ENCODE peak calls at places on chromosomes 7 and 10, in seven cellular contexts. One of them, this sample, is unnamed.

GRCh38 chr7:53596230-53596629 is 560.8 kb downstream of the POM121L12 start:
- DNase-seq in fibroblast of pulmonary artery: no peak
- DNase-seq in dorsolateral prefrontal cortex: no peak
- DNase-seq in CD8-positive, alpha-beta T cell: no peak
- DNase-seq in kidney epithelial cell: peak; percentile 37
- DNase-seq in RWPE1: peak; percentile 48
- DNase-seq in epithelial cell of esophagus: peak; percentile 74
- DNase-seq in this sample: peak; percentile 37

GRCh38 chr10:73906524-73907447 is 4.1 kb upstream of the PLAU start:
- DNase-seq in fibroblast of pulmonary artery: peak; percentile 99
- DNase-seq in dorsolateral prefrontal cortex: no peak
- DNase-seq in RWPE1: peak; percentile 85
- DNase-seq in kidney epithelial cell: peak; percentile 96
- DNase-seq in epithelial cell of esophagus: peak; percentile 86
- DNase-seq in CD8-positive, alpha-beta T cell: no peak
- DNase-seq in this sample: peak; percentile 72

GRCh38 chr10:28897617-28898464 is 220.5 kb downstream of the BAMBI start:
- DNase-seq in epithelial cell of esophagus: no peak
- DNase-seq in kidney epithelial cell: no peak
- DNase-seq in RWPE1: no peak
- DNase-seq in fibroblast of pulmonary artery: peak; percentile 51
- DNase-seq in CD8-positive, alpha-beta T cell: no peak
- DNase-seq in dorsolateral prefrontal cortex: peak; percentile 41
- DNase-seq in this sample: no peak

GRCh38 chr7:47266131-47266706 is 315.7 kb downstream of the TNS3 start:
- DNase-seq in kidney epithelial cell: peak; percentile 31
- DNase-seq in epithelial cell of esophagus: peak; percentile 69
- DNase-seq in fibroblast of pulmonary artery: peak; percentile 85
- DNase-seq in RWPE1: peak; percentile 75
- DNase-seq in CD8-positive, alpha-beta T cell: no peak
- DNase-seq in dorsolateral prefrontal cortex: peak; percentile 72
- DNase-seq in this sample: peak; percentile 43

GRCh38 chr10:18438356-18439126 is 212.8 kb downstream of the NSUN6 start:
- DNase-seq in epithelial cell of esophagus: no peak
- DNase-seq in dorsolateral prefrontal cortex: no peak
- DNase-seq in kidney epithelial cell: no peak
- DNase-seq in CD8-positive, alpha-beta T cell: no peak
- DNase-seq in fibroblast of pulmonary artery: no peak
- DNase-seq in RWPE1: no peak
- DNase-seq in this sample: no peak

GRCh38 chr10:103042129-103042528 is 124.0 kb downstream of the CNNM2 start:
- DNase-seq in CD8-positive, alpha-beta T cell: no peak
- DNase-seq in epithelial cell of esophagus: peak; percentile 57
- DNase-seq in RWPE1: peak; percentile 16
- DNase-seq in kidney epithelial cell: no peak
- DNase-seq in dorsolateral prefrontal cortex: no peak
- DNase-seq in fibroblast of pulmonary artery: no peak
- DNase-seq in this sample: no peak

GRCh38 chr10:117005454-117006055 is 568 bp upstream of the SHTN1 start:
- DNase-seq in kidney epithelial cell: no peak
- DNase-seq in dorsolateral prefrontal cortex: peak; percentile 54
- DNase-seq in CD8-positive, alpha-beta T cell: no peak
- DNase-seq in epithelial cell of esophagus: no peak
- DNase-seq in fibroblast of pulmonary artery: no peak
- DNase-seq in RWPE1: peak; percentile 16
- DNase-seq in this sample: no peak

GRCh38 chr7:134461921-134462320 is 3.0 kb upstream of the AKR1B1 start:
- DNase-seq in epithelial cell of esophagus: no peak
- DNase-seq in CD8-positive, alpha-beta T cell: no peak
- DNase-seq in dorsolateral prefrontal cortex: no peak
- DNase-seq in fibroblast of pulmonary artery: no peak
- DNase-seq in kidney epithelial cell: no peak
- DNase-seq in RWPE1: no peak
- DNase-seq in this sample: peak; percentile 27

GRCh38 chr7:123351506-123352225 is 151.9 kb upstream of the SLC13A1 start:
- DNase-seq in RWPE1: no peak
- DNase-seq in fibroblast of pulmonary artery: peak; percentile 11
- DNase-seq in epithelial cell of esophagus: no peak
- DNase-seq in CD8-positive, alpha-beta T cell: no peak
- DNase-seq in dorsolateral prefrontal cortex: no peak
- DNase-seq in kidney epithelial cell: no peak
- DNase-seq in this sample: no peak

GRCh38 chr7:144784943-144785342 is 50.9 kb downstream of the TPK1 start:
- DNase-seq in kidney epithelial cell: no peak
- DNase-seq in dorsolateral prefrontal cortex: no peak
- DNase-seq in RWPE1: no peak
- DNase-seq in fibroblast of pulmonary artery: peak; percentile 54
- DNase-seq in CD8-positive, alpha-beta T cell: no peak
- DNase-seq in epithelial cell of esophagus: peak; percentile 53
- DNase-seq in this sample: no peak

GRCh38 chr10:80201592-80202256 is 3.6 kb downstream of the ANXA11 start:
- DNase-seq in CD8-positive, alpha-beta T cell: no peak
- DNase-seq in epithelial cell of esophagus: no peak
- DNase-seq in kidney epithelial cell: no peak
- DNase-seq in fibroblast of pulmonary artery: no peak
- DNase-seq in RWPE1: no peak
- DNase-seq in dorsolateral prefrontal cortex: no peak
- DNase-seq in this sample: no peak

GRCh38 chr10:102399217-102400021 is 3.9 kb downstream of the NFKB2 start:
- DNase-seq in CD8-positive, alpha-beta T cell: peak; percentile 83
- DNase-seq in dorsolateral prefrontal cortex: peak; percentile 84
- DNase-seq in kidney epithelial cell: no peak
- DNase-seq in epithelial cell of esophagus: peak; percentile 87
- DNase-seq in fibroblast of pulmonary artery: peak; percentile 88
- DNase-seq in RWPE1: peak; percentile 84
- DNase-seq in this sample: no peak

GRCh38 chr10:12350167-12350872 is 973 bp downstream of the CAMK1D start:
- DNase-seq in epithelial cell of esophagus: peak; percentile 32
- DNase-seq in RWPE1: peak; percentile 29
- DNase-seq in CD8-positive, alpha-beta T cell: peak; percentile 28
- DNase-seq in dorsolateral prefrontal cortex: no peak
- DNase-seq in kidney epithelial cell: no peak
- DNase-seq in fibroblast of pulmonary artery: peak; percentile 24
- DNase-seq in this sample: no peak

GRCh38 chr7:2157473-2158279 is 75.1 kb downstream of the MAD1L1 start:
- DNase-seq in RWPE1: no peak
- DNase-seq in kidney epithelial cell: no peak
- DNase-seq in fibroblast of pulmonary artery: peak; percentile 73
- DNase-seq in epithelial cell of esophagus: peak; percentile 69
- DNase-seq in dorsolateral prefrontal cortex: peak; percentile 79
- DNase-seq in CD8-positive, alpha-beta T cell: no peak
- DNase-seq in this sample: no peak

GRCh38 chr7:135197906-135198655 is 13.2 kb downstream of the WDR91 start:
- DNase-seq in CD8-positive, alpha-beta T cell: no peak
- DNase-seq in dorsolateral prefrontal cortex: no peak
- DNase-seq in epithelial cell of esophagus: no peak
- DNase-seq in RWPE1: no peak
- DNase-seq in kidney epithelial cell: no peak
- DNase-seq in fibroblast of pulmonary artery: no peak
- DNase-seq in this sample: no peak

GRCh38 chr7:106015586-106016218 is 52.6 kb downstream of the CDHR3 start:
- DNase-seq in dorsolateral prefrontal cortex: no peak
- DNase-seq in epithelial cell of esophagus: no peak
- DNase-seq in CD8-positive, alpha-beta T cell: no peak
- DNase-seq in kidney epithelial cell: no peak
- DNase-seq in fibroblast of pulmonary artery: no peak
- DNase-seq in RWPE1: no peak
- DNase-seq in this sample: no peak

DNA sequence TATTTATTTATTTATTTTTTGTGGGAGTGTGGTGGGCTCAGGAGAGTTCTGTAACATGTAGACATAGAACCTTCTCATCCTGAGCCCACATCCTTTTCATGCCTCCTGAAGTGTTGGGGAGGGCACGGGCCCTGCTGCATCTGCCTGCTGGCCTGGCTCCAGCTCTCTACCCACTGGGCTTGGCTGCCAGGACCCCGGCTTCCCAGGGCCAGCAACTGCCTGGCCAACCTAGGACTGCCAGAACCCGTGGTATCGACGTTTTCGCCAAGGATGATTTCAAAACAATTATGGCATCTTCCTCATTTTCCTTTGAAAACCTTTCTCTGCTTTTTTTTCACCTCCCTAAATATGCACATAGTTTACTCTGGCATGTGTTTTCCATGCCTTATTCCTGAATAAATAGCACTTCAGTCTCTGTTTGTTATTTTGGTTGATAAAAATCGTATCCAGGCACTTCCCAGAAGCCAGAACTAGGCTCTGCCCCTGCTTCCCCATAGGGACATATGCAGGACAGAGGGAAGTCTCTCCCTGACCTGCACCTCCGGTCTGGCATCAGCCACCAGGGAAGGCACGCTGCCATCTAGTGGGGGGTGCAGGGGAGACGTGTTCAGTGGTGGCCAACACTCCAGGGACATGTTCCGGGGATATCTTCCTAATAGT is 31.0 kb upstream of the ANTXRL start:
- DNase-seq in epithelial cell of esophagus: peak; percentile 56
- DNase-seq in dorsolateral prefrontal cortex: peak; percentile 63
- DNase-seq in kidney epithelial cell: no peak
- DNase-seq in fibroblast of pulmonary artery: peak; percentile 20
- DNase-seq in RWPE1: peak; percentile 49
- DNase-seq in CD8-positive, alpha-beta T cell: peak; percentile 37
- DNase-seq in this sample: no peak
- TF ChIP-seq CTCF in epithelial cell of esophagus: peak; percentile 63
- TF ChIP-seq CTCF in dorsolateral prefrontal cortex: peak; percentile 53
- TF ChIP-seq CTCF in kidney epithelial cell: peak; percentile 72
- TF ChIP-seq CTCF in fibroblast of pulmonary artery: peak; percentile 30
- TF ChIP-seq CTCF in RWPE1: no peak
- TF ChIP-seq CTCF in CD8-positive, alpha-beta T cell: peak; percentile 56
- TF ChIP-seq CTCF in this sample: peak; percentile 69

DNA sequence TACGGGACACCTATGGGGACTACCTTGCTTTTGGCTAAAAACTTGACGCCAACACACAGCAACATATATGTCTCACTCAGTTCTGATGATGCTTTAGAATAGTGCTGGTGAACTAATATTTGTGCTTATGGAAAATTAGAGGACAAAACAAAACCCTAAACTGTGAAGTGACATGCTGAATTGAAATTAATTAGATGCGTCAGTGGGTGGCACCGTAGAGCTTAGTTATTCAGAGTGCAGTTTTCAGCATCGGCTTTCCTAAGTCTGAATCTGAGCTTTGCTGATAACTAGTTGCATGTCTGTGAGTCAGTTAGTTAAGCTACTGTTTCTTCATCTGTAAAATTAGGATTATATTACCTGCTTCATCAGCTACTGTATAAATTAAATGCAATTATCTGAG is 245.0 kb upstream of the SORCS1 start:
- DNase-seq in dorsolateral prefrontal cortex: no peak
- DNase-seq in RWPE1: peak; percentile 12
- DNase-seq in kidney epithelial cell: no peak
- DNase-seq in epithelial cell of esophagus: peak; percentile 62
- DNase-seq in fibroblast of pulmonary artery: peak; percentile 62
- DNase-seq in CD8-positive, alpha-beta T cell: no peak
- DNase-seq in this sample: peak; percentile 12
- TF ChIP-seq CTCF in dorsolateral prefrontal cortex: peak; percentile 39
- TF ChIP-seq CTCF in RWPE1: peak; percentile 40
- TF ChIP-seq CTCF in kidney epithelial cell: peak; percentile 40
- TF ChIP-seq CTCF in epithelial cell of esophagus: peak; percentile 51
- TF ChIP-seq CTCF in fibroblast of pulmonary artery: peak; percentile 37
- TF ChIP-seq CTCF in CD8-positive, alpha-beta T cell: no peak
- TF ChIP-seq CTCF in this sample: peak; percentile 58

GRCh38 chr10:99973190-99973589 is 36.6 kb downstream of the DNMBP start:
- DNase-seq in RWPE1: no peak
- DNase-seq in fibroblast of pulmonary artery: no peak
- DNase-seq in kidney epithelial cell: no peak
- DNase-seq in CD8-positive, alpha-beta T cell: no peak
- DNase-seq in epithelial cell of esophagus: no peak
- DNase-seq in dorsolateral prefrontal cortex: no peak
- DNase-seq in this sample: no peak
- TF ChIP-seq CTCF in RWPE1: peak; percentile 34
- TF ChIP-seq CTCF in fibroblast of pulmonary artery: peak; percentile 42
- TF ChIP-seq CTCF in kidney epithelial cell: no peak
- TF ChIP-seq CTCF in CD8-positive, alpha-beta T cell: no peak
- TF ChIP-seq CTCF in epithelial cell of esophagus: peak; percentile 32
- TF ChIP-seq CTCF in dorsolateral prefrontal cortex: no peak
- TF ChIP-seq CTCF in this sample: peak; percentile 46

GRCh38 chr7:158861936-158862704 is 5.8 kb downstream of the DYNC2I1 start:
- DNase-seq in RWPE1: no peak
- DNase-seq in fibroblast of pulmonary artery: no peak
- DNase-seq in dorsolateral prefrontal cortex: no peak
- DNase-seq in kidney epithelial cell: no peak
- DNase-seq in epithelial cell of esophagus: no peak
- DNase-seq in CD8-positive, alpha-beta T cell: no peak
- DNase-seq in this sample: no peak
- TF ChIP-seq CTCF in RWPE1: no peak
- TF ChIP-seq CTCF in fibroblast of pulmonary artery: no peak
- TF ChIP-seq CTCF in dorsolateral prefrontal cortex: no peak
- TF ChIP-seq CTCF in kidney epithelial cell: no peak
- TF ChIP-seq CTCF in epithelial cell of esophagus: no peak
- TF ChIP-seq CTCF in CD8-positive, alpha-beta T cell: no peak
- TF ChIP-seq CTCF in this sample: peak; percentile 19

GRCh38 chr10:10680496-10680895 is 337.2 kb upstream of the CELF2 start:
- DNase-seq in dorsolateral prefrontal cortex: no peak
- DNase-seq in CD8-positive, alpha-beta T cell: no peak
- DNase-seq in fibroblast of pulmonary artery: no peak
- DNase-seq in epithelial cell of esophagus: no peak
- DNase-seq in RWPE1: no peak
- DNase-seq in kidney epithelial cell: no peak
- DNase-seq in this sample: no peak

GRCh38 chr10:10677479-10677878 is 340.2 kb upstream of the CELF2 start:
- DNase-seq in RWPE1: peak; percentile 36
- DNase-seq in fibroblast of pulmonary artery: peak; percentile 93
- DNase-seq in dorsolateral prefrontal cortex: no peak
- DNase-seq in CD8-positive, alpha-beta T cell: no peak
- DNase-seq in kidney epithelial cell: peak; percentile 9
- DNase-seq in epithelial cell of esophagus: peak; percentile 81
- DNase-seq in this sample: no peak
- TF ChIP-seq CTCF in RWPE1: peak; percentile 17
- TF ChIP-seq CTCF in fibroblast of pulmonary artery: peak; percentile 67
- TF ChIP-seq CTCF in dorsolateral prefrontal cortex: peak; percentile 27
- TF ChIP-seq CTCF in CD8-positive, alpha-beta T cell: no peak
- TF ChIP-seq CTCF in kidney epithelial cell: peak; percentile 41
- TF ChIP-seq CTCF in epithelial cell of esophagus: peak; percentile 66
- TF ChIP-seq CTCF in this sample: peak; percentile 55

GRCh38 chr7:43583424-43584199 is 704 bp downstream of the STK17A start:
- DNase-seq in kidney epithelial cell: no peak
- DNase-seq in CD8-positive, alpha-beta T cell: peak; percentile 48
- DNase-seq in fibroblast of pulmonary artery: peak; percentile 49
- DNase-seq in epithelial cell of esophagus: peak; percentile 56
- DNase-seq in RWPE1: no peak
- DNase-seq in dorsolateral prefrontal cortex: peak; percentile 61
- DNase-seq in this sample: no peak
- TF ChIP-seq CTCF in kidney epithelial cell: peak; percentile 31
- TF ChIP-seq CTCF in CD8-positive, alpha-beta T cell: no peak
- TF ChIP-seq CTCF in fibroblast of pulmonary artery: no peak
- TF ChIP-seq CTCF in epithelial cell of esophagus: peak; percentile 5
- TF ChIP-seq CTCF in RWPE1: no peak
- TF ChIP-seq CTCF in dorsolateral prefrontal cortex: no peak
- TF ChIP-seq CTCF in this sample: peak; percentile 32